ENCODE peak calls at places on chromosomes 1 and 21, in five cellular contexts. K is esophagus squamous epithelium, J is left lung, M is heart right ventricle, S is heart left ventricle. C is an unnamed sample.

GRCh38 chr21:31133243-31133830 is 95.1 kb upstream of the KRTAP19-8 start:
- DNase-seq in M (no peak), K (no peak), S (no peak), J (no peak), C (no peak)

GRCh38 chr1:57131701-57132394 is 166.0 kb upstream of the C8B start:
- DNase-seq in J (no peak), K (no peak), M (no peak), S (no peak), C (no peak)

GRCh38 chr21:31198575-31198974 is 145.5 kb downstream of the TIAM1 start:
- DNase-seq in S (no peak), J (no peak), K (no peak), M (no peak), C (no peak)

GRCh38 chr21:46431448-46431847 is 27.2 kb upstream of the DIP2A start:
- DNase-seq in K (no peak), J (no peak), M (no peak), S (no peak), C (no peak)

GRCh38 chr1:218775476-218776170 is 398.1 kb upstream of the LYPLAL1 start:
- DNase-seq in S (no peak), M (no peak), K (no peak), J (no peak), C (no peak)

GRCh38 chr1:84214115-84214956 is 70.3 kb downstream of the PRKACB start:
- DNase-seq in M (no peak), K (no peak), J (no peak), S (no peak), C (no peak)

GRCh38 chr21:27813750-27814149 is 846.9 kb upstream of the ADAMTS5 start:
- DNase-seq in J (no peak), K (no peak), M (peak; percentile 9), S (peak; percentile 24), C (no peak)

GRCh38 chr1:41393993-41394392 is 32.8 kb downstream of the FOXO6 start:
- DNase-seq in K (no peak), J (no peak), M (no peak), S (no peak), C (no peak)

GRCh38 chr1:241411776-241412338 is 54.9 kb upstream of the RGS7 start:
- DNase-seq in M (no peak), K (no peak), S (no peak), J (no peak), C (no peak)

GRCh38 chr1:206415913-206416312 is 54.4 kb upstream of the IKBKE start:
- DNase-seq in M (no peak), S (no peak), K (no peak), J (no peak), C (no peak)

GRCh38 chr1:170032531-170033295 is 41.8 kb downstream of the KIFAP3 start:
- DNase-seq in J (no peak), K (no peak), M (no peak), S (no peak), C (no peak)

GRCh38 chr21:31041295-31042079 is 3.2 kb upstream of the KRTAP19-8 start:
- DNase-seq in S (no peak), K (no peak), J (no peak), M (no peak), C (no peak)

GRCh38 chr1:145985502-145986439 is 10.6 kb downstream of the TXNIP start:
- DNase-seq in K (no peak), S (peak; percentile 61), M (peak; percentile 87), J (peak; percentile 83), C (no peak)

GRCh38 chr1:157133431-157133830 is 4.8 kb downstream of the ETV3 start:
- DNase-seq in K (no peak), J (no peak), M (no peak), S (no peak), C (no peak)

GRCh38 chr1:23554481-23555224 is 4.6 kb downstream of the ID3 start:
- DNase-seq in M (peak; percentile 89), S (peak; percentile 89), J (peak; percentile 95), K (no peak), C (peak; percentile 75)

GRCh38 chr1:27598902-27599528 is 4.9 kb downstream of the AHDC1 start:
- DNase-seq in J (peak; percentile 65), K (no peak), M (peak; percentile 86), S (peak; percentile 80), C (no peak)

GRCh38 chr1:240965581-240966091 is 353.7 kb upstream of the GREM2 start:
- DNase-seq in M (no peak), K (no peak), J (no peak), S (no peak), C (no peak)

GRCh38 chr1:76109404-76109803 is 34.9 kb downstream of the ST6GALNAC3 start:
- DNase-seq in S (no peak), J (no peak), M (no peak), K (no peak), C (no peak)

GRCh38 chr1:38891753-38892152 is 10.4 kb upstream of the GJA9 start:
- DNase-seq in K (no peak), J (no peak), M (no peak), S (no peak), C (no peak)

GRCh38 chr1:186404454-186405051 is 28.9 kb downstream of the ODR4 start:
- DNase-seq in M (no peak), J (no peak), S (no peak), K (no peak), C (no peak)

GRCh38 chr21:38241029-38241740 is 15.6 kb upstream of the KCNJ15 start:
- DNase-seq in K (no peak), S (peak; percentile 28), M (no peak), J (no peak), C (no peak)

GRCh38 chr1:53626576-53626975 is 112.4 kb downstream of the GLIS1 start:
- DNase-seq in J (no peak), M (no peak), K (no peak), S (peak; percentile 12), C (no peak)

GRCh38 chr1:35717911-35718476 is 690 bp downstream of the C1orf216 start:
- DNase-seq in K (no peak), S (peak; percentile 63), M (peak; percentile 54), J (no peak), C (no peak)

GRCh38 chr1:198497326-198498220 is 42.9 kb downstream of the ATP6V1G3 start:
- DNase-seq in J (no peak), M (peak; percentile 7), S (no peak), K (no peak), C (no peak)

GRCh38 chr21:27423906-27424595 is 457.2 kb upstream of the ADAMTS5 start:
- DNase-seq in M (no peak), K (no peak), S (no peak), J (no peak), C (no peak)

GRCh38 chr1:42680921-42681683 is 1.1 kb upstream of the YBX1 start:
- DNase-seq in M (no peak), J (no peak), K (no peak), S (no peak), C (no peak)

GRCh38 chr1:49225464-49225863 is 448.8 kb upstream of the BEND5 start:
- DNase-seq in J (no peak), S (no peak), K (no peak), M (no peak), C (no peak)

GRCh38 chr1:49229555-49229954 is 452.9 kb upstream of the BEND5 start:
- DNase-seq in K (no peak), M (no peak), S (no peak), J (no peak), C (no peak)

DNA sequence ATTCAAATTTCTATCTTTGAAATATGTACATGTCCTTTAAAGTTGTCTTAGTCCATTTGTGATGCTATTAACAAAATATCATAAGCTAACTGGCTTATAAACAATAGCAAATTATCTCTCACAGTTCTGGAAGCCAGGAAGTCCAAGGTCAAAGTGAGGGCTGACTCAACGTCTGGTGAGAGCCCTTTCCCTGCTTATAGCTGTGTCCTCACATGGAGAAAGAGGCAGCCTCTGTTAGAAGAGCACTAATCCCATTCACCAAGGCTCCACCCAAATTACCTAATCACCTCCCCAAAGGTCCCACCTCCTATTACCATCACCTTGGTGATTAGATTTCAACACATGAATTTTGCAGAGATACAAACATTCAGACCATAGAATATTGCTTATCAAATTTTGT is 450.1 kb upstream of the BEND5 start:
- DNase-seq in S (no peak), J (no peak), K (no peak), M (no peak), C (no peak)
- H3K9me3 ChIP-seq in S (no peaks in the 10 kb centered on the region), J (no peaks in the 10 kb centered on the region), K (no peaks in the 10 kb centered on the region), M (no peaks in the 10 kb centered on the region), C (no peaks in the 10 kb centered on the region)

DNA sequence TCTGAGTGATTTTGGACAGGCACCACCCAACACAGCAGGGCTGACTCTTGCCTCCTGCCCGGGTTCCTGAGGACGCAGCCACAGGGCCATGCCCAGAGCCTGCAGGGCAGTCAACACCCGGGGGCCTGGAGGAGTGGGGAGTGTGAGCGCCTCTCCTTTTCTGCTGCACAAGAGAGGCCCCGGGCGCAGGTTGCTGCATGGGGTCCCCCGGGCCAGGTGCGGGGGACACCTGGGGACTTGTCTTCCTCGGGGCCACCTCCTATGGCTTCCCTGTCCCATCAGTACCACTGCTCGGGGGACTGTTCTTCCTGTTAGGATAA is 6.9 kb upstream of the TTC34 start:
- DNase-seq in J (peak; percentile 71), K (no peak), S (no peak), M (no peak), C (no peak)
- H3K9me3 ChIP-seq in J (peaks cover 13% of the 10 kb centered on the region), K (no peaks in the 10 kb centered on the region), S (no peaks in the 10 kb centered on the region), M (no peaks in the 10 kb centered on the region), C (no peaks in the 10 kb centered on the region)

GRCh38 chr21:37093977-37094376 is 20.9 kb downstream of the TTC3 start:
- DNase-seq in S (no peak), K (no peak), M (no peak), J (no peak), C (no peak)
- H3K9me3 ChIP-seq in S (no peaks in the 10 kb centered on the region), K (no peaks in the 10 kb centered on the region), M (no peaks in the 10 kb centered on the region), J (no peaks in the 10 kb centered on the region), C (no peaks in the 10 kb centered on the region)

DNA sequence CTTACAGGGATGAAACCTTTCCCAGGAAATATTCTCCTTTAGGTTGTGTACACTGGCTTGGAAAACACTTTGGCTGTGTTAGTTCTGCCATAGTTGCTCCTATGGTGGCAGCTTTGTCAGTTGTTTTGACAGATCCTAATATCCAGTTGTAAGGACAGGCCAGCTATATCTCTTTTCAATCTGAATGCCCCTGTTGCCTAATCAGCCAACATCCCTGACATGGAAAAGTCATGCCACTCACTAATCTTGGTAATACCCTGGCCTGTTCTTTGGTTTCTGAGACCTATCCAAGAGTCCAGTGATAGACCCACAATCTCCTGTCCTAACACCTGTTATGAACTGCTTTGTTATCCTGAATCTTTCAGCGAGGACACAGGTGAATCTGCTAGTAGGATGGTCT is 148.8 kb downstream of the MRPL39 start:
- DNase-seq in K (no peak), M (no peak), J (no peak), S (no peak), C (no peak)
- H3K9me3 ChIP-seq in K (no peaks in the 10 kb centered on the region), M (no peaks in the 10 kb centered on the region), J (no peaks in the 10 kb centered on the region), S (no peaks in the 10 kb centered on the region), C (no peaks in the 10 kb centered on the region)

DNA sequence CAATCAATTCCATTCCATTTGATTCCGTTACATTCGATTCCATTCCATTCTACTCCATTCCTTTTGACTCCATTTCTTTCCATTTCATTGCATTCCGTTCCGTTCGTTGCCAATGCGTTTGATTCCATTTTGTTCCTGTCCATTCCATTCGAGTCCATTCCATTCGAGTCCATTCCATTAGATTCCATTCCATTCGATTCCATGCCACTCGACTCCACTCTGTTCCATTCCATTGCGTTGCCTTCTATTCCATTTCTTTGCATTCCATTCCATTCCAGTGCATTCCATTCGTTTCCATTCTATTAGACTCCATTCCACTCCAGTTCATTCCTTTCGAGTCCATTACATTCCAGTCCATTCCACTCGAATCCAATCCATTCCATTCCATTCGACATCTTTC is 2587.5 kb upstream of the TPTE start:
- DNase-seq in J (no peak), S (no peak), K (no peak), M (no peak), C (no peak)
- H3K9me3 ChIP-seq in J (no peaks in the 10 kb centered on the region), S (peaks cover 23% of the 10 kb centered on the region), K (peaks cover 5% of the 10 kb centered on the region), M (peaks cover 2% of the 10 kb centered on the region), C (peaks cover 58% of the 10 kb centered on the region)

C was measured in T-helper 17 cell.